ENCODE peak calls at places on chromosome 2, in seven cellular contexts. O is Panc1; Q is BJ; U is WTC11; Z is fibroblast of mammary gland; C is CD8-positive, alpha-beta T cell; T is foreskin fibroblast. J is an unnamed sample.

GRCh38 chr2:239195992-239196391 is 204.8 kb downstream of the HDAC4 start:
- DNase-seq in O (no peak), Q (no peak), U (no peak), Z (no peak), C (no peak), T (no peak), J (no peak)

GRCh38 chr2:227861011-227861410 is 10.4 kb upstream of the DAW1 start:
- DNase-seq in O (no peak), Q (no peak), U (no peak), Z (no peak), C (no peak), T (no peak), J (no peak)

GRCh38 chr2:137333386-137333972 is 568.1 kb downstream of the THSD7B start:
- DNase-seq in O (no peak), Q (peak), U (no peak), Z (no peak), C (no peak), T (peak), J (no peak)

GRCh38 chr2:45616663-45617411 is 5.8 kb upstream of the SRBD1 start:
- DNase-seq in O (no peak), Q (no peak), U (no peak), Z (peak), C (no peak), T (peak), J (peak)

GRCh38 chr2:215830313-215830712 is 183.0 kb downstream of the MREG start:
- DNase-seq in O (no peak), Q (no peak), U (no peak), Z (peak), C (no peak), T (peak), J (peak)

GRCh38 chr2:157468931-157469708 is 25.2 kb upstream of the CYTIP start:
- DNase-seq in O (no peak), Q (peak), U (no peak), Z (peak), C (no peak), T (peak), J (peak)

GRCh38 chr2:76050196-76050595 is 339.5 kb upstream of the GCFC2 start:
- DNase-seq in O (no peak), Q (no peak), U (no peak), Z (no peak), C (no peak), T (no peak), J (no peak)

GRCh38 chr2:239269959-239270358 is 130.9 kb downstream of the HDAC4 start:
- DNase-seq in O (no peak), Q (no peak), U (no peak), Z (no peak), C (no peak), T (no peak), J (no peak)

GRCh38 chr2:28082131-28082530 is 191.6 kb downstream of the BABAM2 start:
- DNase-seq in O (no peak), Q (no peak), U (no peak), Z (no peak), C (no peak), T (no peak), J (peak)

GRCh38 chr2:126890136-126890961 is 8.3 kb upstream of the TEX51 start:
- DNase-seq in O (no peak), Q (no peak), U (no peak), Z (no peak), C (no peak), T (no peak), J (no peak)

GRCh38 chr2:183034806-183035205 is 3.5 kb downstream of the NCKAP1 start:
- DNase-seq in O (no peak), Q (no peak), U (no peak), Z (peak), C (no peak), T (no peak), J (peak)

GRCh38 chr2:201320701-201321100 is 36.4 kb downstream of the FLACC1 start:
- DNase-seq in O (no peak), Q (no peak), U (no peak), Z (no peak), C (no peak), T (peak), J (peak)

GRCh38 chr2:203328735-203329549 is 748 bp downstream of the ABI2 start:
- DNase-seq in O (no peak), Q (no peak), U (peak), Z (peak), C (peak), T (peak), J (peak)

GRCh38 chr2:97849881-97850540 is 136.6 kb downstream of the ZAP70 start:
- DNase-seq in O (no peak), Q (no peak), U (no peak), Z (peak), C (no peak), T (peak), J (peak)

GRCh38 chr2:109712746-109713145 is 81.4 kb upstream of the RGPD5 start:
- DNase-seq in O (no peak), Q (no peak), U (no peak), Z (no peak), C (no peak), T (no peak), J (no peak)

GRCh38 chr2:232372231-232373208 is 6.0 kb upstream of the ALPP start:
- DNase-seq in O (no peak), Q (no peak), U (peak), Z (peak), C (no peak), T (peak), J (peak)

DNA sequence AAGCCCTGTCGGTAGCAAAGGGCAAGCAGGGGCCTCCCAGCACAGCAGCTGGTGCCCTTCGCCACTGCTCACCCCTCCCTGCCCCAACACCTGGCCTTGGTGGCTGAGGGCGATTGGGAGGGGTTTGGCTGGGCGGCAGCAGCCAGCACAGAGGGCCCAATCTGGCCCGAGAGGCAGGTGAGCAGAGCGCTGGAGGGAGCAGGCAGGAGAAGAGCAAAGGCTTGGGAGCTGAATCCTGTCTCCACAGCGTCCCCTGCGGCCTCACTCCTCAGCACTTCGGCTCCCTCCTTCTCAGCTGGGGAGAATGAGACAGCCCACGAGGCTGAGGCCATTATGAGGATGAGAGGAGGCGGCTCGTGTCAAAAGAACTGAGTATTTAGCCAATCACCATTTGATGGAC is 74.9 kb upstream of the TAF1B start:
- DNase-seq in O (no peak), Q (no peak), U (peak), Z (no peak), C (no peak), T (peak), J (peak)
- TF ChIP-seq CTCF in O (no peak), Q (peak), U (no peak), Z (no peak), C (no peak), T (no peak), J (peak)

GRCh38 chr2:166128156-166128505 is 311 bp upstream of the SCN1A start:
- DNase-seq in O (no peak), Q (no peak), U (no peak), Z (no peak), C (no peak), T (no peak), J (no peak)
- TF ChIP-seq CTCF in O (peak), Q (no peak), U (no peak), Z (no peak), C (no peak), T (no peak), J (no peak)

GRCh38 chr2:164655336-164655735 is 34.1 kb upstream of the GRB14 start:
- DNase-seq in O (no peak), Q (no peak), U (no peak), Z (peak), C (no peak), T (peak), J (peak)

GRCh38 chr2:164661349-164661748 is 40.1 kb upstream of the GRB14 start:
- DNase-seq in O (no peak), Q (peak), U (no peak), Z (peak), C (no peak), T (peak), J (peak)

GRCh38 chr2:164657129-164657528 is 35.8 kb upstream of the GRB14 start:
- DNase-seq in O (no peak), Q (peak), U (no peak), Z (peak), C (no peak), T (peak), J (peak)

GRCh38 chr2:164651361-164651760 is 30.1 kb upstream of the GRB14 start:
- DNase-seq in O (no peak), Q (no peak), U (no peak), Z (no peak), C (no peak), T (no peak), J (no peak)

GRCh38 chr2:164655750-164656149 is 34.5 kb upstream of the GRB14 start:
- DNase-seq in O (no peak), Q (no peak), U (no peak), Z (peak), C (no peak), T (peak), J (peak)
- TF ChIP-seq CTCF in O (no peak), Q (no peak), U (no peak), Z (peak), C (no peak), T (no peak), J (peak)

GRCh38 chr2:180520816-180521595 is 459.4 kb upstream of the UBE2E3 start:
- DNase-seq in O (peak), Q (no peak), U (no peak), Z (peak), C (no peak), T (peak), J (peak)

GRCh38 chr2:180516204-180516603 is 464.2 kb upstream of the UBE2E3 start:
- DNase-seq in O (no peak), Q (no peak), U (no peak), Z (no peak), C (no peak), T (no peak), J (no peak)

GRCh38 chr2:180523629-180524340 is 456.6 kb upstream of the UBE2E3 start:
- DNase-seq in O (no peak), Q (peak), U (no peak), Z (peak), C (no peak), T (peak), J (peak)

GRCh38 chr2:180519276-180519675 is 461.1 kb upstream of the UBE2E3 start:
- DNase-seq in O (no peak), Q (no peak), U (no peak), Z (peak), C (no peak), T (peak), J (peak)

GRCh38 chr2:180520206-180520605 is 460.2 kb upstream of the UBE2E3 start:
- DNase-seq in O (no peak), Q (no peak), U (no peak), Z (peak), C (no peak), T (peak), J (peak)
- TF ChIP-seq CTCF in O (peak), Q (no peak), U (no peak), Z (peak), C (no peak), T (peak), J (peak)

DNA sequence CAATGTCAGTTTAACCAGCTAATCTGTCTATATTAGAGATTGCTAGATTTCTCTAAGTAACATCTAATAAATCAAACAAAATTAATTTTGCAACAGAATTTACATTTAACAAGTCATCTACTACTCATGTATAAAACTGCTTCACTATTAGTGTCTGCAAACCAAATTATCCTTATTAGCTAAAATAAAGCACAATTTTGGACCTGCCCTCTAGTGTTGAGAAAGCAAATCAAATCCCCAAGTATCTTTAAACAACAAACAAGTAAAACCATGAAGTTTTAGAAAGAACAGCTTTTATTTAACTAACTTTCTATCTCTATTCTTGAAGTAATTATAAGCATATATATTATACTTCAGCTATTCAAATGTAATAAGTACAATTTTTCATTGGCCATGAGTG is 113.1 kb upstream of the SP3 start:
- DNase-seq in O (no peak), Q (no peak), U (no peak), Z (peak), C (no peak), T (peak), J (peak)
- TF ChIP-seq CTCF in O (peak), Q (peak), U (no peak), Z (peak), C (peak), T (peak), J (peak)

GRCh38 chr2:70756126-70756525 is 11.9 kb downstream of the ADD2 start:
- DNase-seq in O (no peak), Q (no peak), U (no peak), Z (no peak), C (no peak), T (no peak), J (no peak)

GRCh38 chr2:70753978-70754377 is 14.0 kb downstream of the ADD2 start:
- DNase-seq in O (no peak), Q (no peak), U (no peak), Z (no peak), C (no peak), T (no peak), J (no peak)

DNA sequence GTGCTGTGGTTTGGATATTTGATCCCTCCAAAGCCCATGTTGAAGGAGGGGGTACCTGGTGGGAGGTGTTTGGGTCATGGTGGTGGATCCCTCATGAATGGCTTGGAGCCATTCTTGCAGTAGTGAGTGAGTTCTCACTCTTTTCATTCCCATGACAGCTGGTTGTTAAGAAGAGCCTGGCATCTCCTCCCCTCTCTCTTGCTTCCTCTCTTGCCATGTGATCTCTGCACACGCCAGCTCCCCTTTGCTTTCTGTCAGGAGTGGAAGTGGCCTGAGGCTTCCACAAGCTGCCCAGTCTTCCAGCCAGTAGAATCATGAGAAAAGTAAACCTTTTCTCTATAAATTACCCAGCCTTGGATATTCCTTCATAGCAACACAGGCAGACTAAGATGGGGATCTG is 8.6 kb downstream of the ADD2 start:
- DNase-seq in O (no peak), Q (no peak), U (no peak), Z (no peak), C (no peak), T (no peak), J (no peak)
- TF ChIP-seq CTCF in O (no peak), Q (no peak), U (no peak), Z (no peak), C (no peak), T (no peak), J (no peak)

DNA sequence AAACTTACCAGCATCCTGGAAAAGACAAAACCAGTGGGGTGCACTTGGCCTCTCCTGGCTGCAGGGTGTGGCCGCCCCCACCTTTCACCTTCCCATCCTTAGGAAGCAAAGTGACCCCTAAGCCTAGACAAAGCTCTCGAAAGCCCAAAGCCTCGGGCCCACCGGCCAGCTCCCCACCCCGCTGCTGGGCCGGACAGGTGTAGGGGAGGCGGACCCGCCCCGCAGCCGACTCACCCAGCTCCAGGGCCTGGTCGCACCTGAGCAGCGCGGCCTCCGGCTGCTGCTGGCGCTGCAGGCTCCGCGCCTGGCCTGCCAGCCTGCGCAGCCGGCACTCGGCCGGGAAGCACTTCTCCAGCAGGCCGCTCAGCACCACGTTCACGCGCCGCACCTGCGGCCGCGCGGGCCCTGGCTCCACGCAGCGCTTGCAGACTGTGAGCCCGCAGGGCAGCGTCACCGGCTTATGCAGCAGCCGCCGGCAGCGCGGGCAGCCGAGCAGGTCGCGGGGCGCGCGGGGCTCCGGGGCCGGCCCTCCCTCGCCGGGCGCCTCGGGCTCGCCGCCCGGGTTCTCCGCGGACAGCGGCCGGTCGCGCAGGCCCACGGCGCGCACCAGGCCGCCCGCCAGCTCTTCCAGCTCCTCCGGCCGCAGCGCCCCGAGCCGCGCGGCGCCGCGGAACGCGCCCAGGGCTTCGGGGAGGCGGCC is 970 bp downstream of the LONRF2 start:
- DNase-seq in O (no peak), Q (no peak), U (peak), Z (peak), C (no peak), T (peak), J (peak)
- TF ChIP-seq CTCF in O (peak), Q (no peak), U (no peak), Z (no peak), C (no peak), T (no peak), J (no peak)

DNA sequence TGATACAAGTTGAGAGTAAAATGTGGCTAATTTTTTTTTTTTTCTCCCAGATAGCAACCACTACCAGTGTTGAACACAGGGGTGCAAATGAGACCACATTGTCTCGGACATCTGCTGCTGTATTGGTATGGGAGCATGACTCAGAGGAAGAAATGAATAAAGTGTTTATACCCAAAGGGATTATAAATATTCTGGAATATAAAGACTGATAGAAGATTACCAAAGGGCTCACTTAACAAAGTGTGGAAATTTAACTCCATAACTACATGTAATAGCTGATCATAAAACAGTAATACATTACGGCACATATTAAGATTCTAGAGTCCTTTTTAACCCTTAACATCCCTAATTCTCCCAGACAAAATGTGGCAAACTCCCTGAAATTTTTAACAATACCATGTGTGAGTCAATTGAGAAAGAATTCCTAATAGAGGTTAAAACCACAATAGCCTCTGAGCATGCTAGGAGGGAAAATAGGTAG is 1023.0 kb upstream of the ACVR2A start:
- DNase-seq in O (no peak), Q (no peak), U (no peak), Z (peak), C (no peak), T (peak), J (peak)
- TF ChIP-seq CTCF in O (no peak), Q (no peak), U (no peak), Z (peak), C (no peak), T (no peak), J (peak)

J was measured in choroid plexus epithelial cell.